ENCODE peak calls at places on chromosomes 5 and 9, in four cellular contexts. One of them, this sample, is unnamed.
A peak's percentile ranks its signal among the peaks of the same experiment; 100 is the strongest.

GRCh38 chr9:29213374-29214161 is 1640.3 kb upstream of the C9orf72 start:
- DNase-seq in C1 segment of cervical spinal cord: no peak
- DNase-seq in astrocyte of the spinal cord: peak; percentile 10
- DNase-seq in pulmonary artery endothelial cell: no peak
- DNase-seq in this sample: no peak

GRCh38 chr5:53236683-53237082 is 127.1 kb upstream of the MOCS2 start:
- DNase-seq in C1 segment of cervical spinal cord: no peak
- DNase-seq in astrocyte of the spinal cord: no peak
- DNase-seq in pulmonary artery endothelial cell: no peak
- DNase-seq in this sample: no peak

GRCh38 chr5:79666758-79667157 is 22.9 kb upstream of the CMYA5 start:
- DNase-seq in C1 segment of cervical spinal cord: no peak
- DNase-seq in astrocyte of the spinal cord: no peak
- DNase-seq in pulmonary artery endothelial cell: no peak
- DNase-seq in this sample: no peak

GRCh38 chr5:157108961-157109360 is at the start of gene HAVCR2:
- DNase-seq in C1 segment of cervical spinal cord: peak; percentile 40
- DNase-seq in astrocyte of the spinal cord: no peak
- DNase-seq in pulmonary artery endothelial cell: no peak
- DNase-seq in this sample: no peak

GRCh38 chr9:135045264-135046155 is 42.0 kb upstream of the OLFM1 start:
- DNase-seq in C1 segment of cervical spinal cord: no peak
- DNase-seq in astrocyte of the spinal cord: no peak
- DNase-seq in pulmonary artery endothelial cell: no peak
- DNase-seq in this sample: no peak

GRCh38 chr5:169637856-169638190 is 748 bp downstream of the DOCK2 start:
- DNase-seq in C1 segment of cervical spinal cord: no peak
- DNase-seq in astrocyte of the spinal cord: no peak
- DNase-seq in pulmonary artery endothelial cell: no peak
- DNase-seq in this sample: peak; percentile 54

GRCh38 chr5:76325876-76326491 is 77.1 kb upstream of the IQGAP2 start:
- DNase-seq in C1 segment of cervical spinal cord: no peak
- DNase-seq in astrocyte of the spinal cord: no peak
- DNase-seq in pulmonary artery endothelial cell: no peak
- DNase-seq in this sample: no peak

GRCh38 chr5:134125195-134126015 is 10.9 kb downstream of the TCF7 start:
- DNase-seq in C1 segment of cervical spinal cord: peak; percentile 40
- DNase-seq in astrocyte of the spinal cord: peak; percentile 96
- DNase-seq in pulmonary artery endothelial cell: no peak
- DNase-seq in this sample: no peak

GRCh38 chr9:91239367-91240111 is 122.2 kb downstream of the AUH start:
- DNase-seq in C1 segment of cervical spinal cord: no peak
- DNase-seq in astrocyte of the spinal cord: no peak
- DNase-seq in pulmonary artery endothelial cell: no peak
- DNase-seq in this sample: no peak

GRCh38 chr9:5265939-5266338 is 34.7 kb downstream of the INSL4 start:
- DNase-seq in C1 segment of cervical spinal cord: no peak
- DNase-seq in astrocyte of the spinal cord: no peak
- DNase-seq in pulmonary artery endothelial cell: no peak
- DNase-seq in this sample: no peak

GRCh38 chr5:133607451-133607850 is 4.9 kb downstream of the FSTL4 start:
- DNase-seq in C1 segment of cervical spinal cord: no peak
- DNase-seq in astrocyte of the spinal cord: no peak
- DNase-seq in pulmonary artery endothelial cell: no peak
- DNase-seq in this sample: no peak

GRCh38 chr9:13131396-13131795 is 148.1 kb downstream of the MPDZ start:
- DNase-seq in C1 segment of cervical spinal cord: no peak
- DNase-seq in astrocyte of the spinal cord: no peak
- DNase-seq in pulmonary artery endothelial cell: no peak
- DNase-seq in this sample: no peak

GRCh38 chr9:96413312-96414221 is 4.6 kb downstream of the ZNF367 start:
- DNase-seq in C1 segment of cervical spinal cord: peak; percentile 31
- DNase-seq in astrocyte of the spinal cord: no peak
- DNase-seq in pulmonary artery endothelial cell: no peak
- DNase-seq in this sample: no peak

GRCh38 chr9:82604947-82605656 is 457.8 kb downstream of the RASEF start:
- DNase-seq in C1 segment of cervical spinal cord: no peak
- DNase-seq in astrocyte of the spinal cord: peak; percentile 65
- DNase-seq in pulmonary artery endothelial cell: no peak
- DNase-seq in this sample: no peak

GRCh38 chr9:136944094-136944518 is 432 bp downstream of the FBXW5 start:
- DNase-seq in C1 segment of cervical spinal cord: no peak
- DNase-seq in astrocyte of the spinal cord: peak; percentile 51
- DNase-seq in pulmonary artery endothelial cell: no peak
- DNase-seq in this sample: no peak